ENCODE peak calls at places on chromosome 4, in eight cellular contexts. V is SK-N-SH, E is prostate gland, H is breast epithelium, U is stomach, Y is Panc1, P is GM12878, O is HCT116. X is an unnamed sample.
A peak's percentile ranks its signal among the peaks of the same experiment; 100 is the strongest.

GRCh38 chr4:83535945-83536648 is at the start of gene GPAT3:
- DNase-seq in V (peak; percentile 22), E (peak; percentile 75), H (peak; percentile 73), U (peak; percentile 87), Y (peak; percentile 54), P (no peak), O (peak; percentile 75), X (no peak)

GRCh38 chr4:71389149-71389840 is 50.5 kb downstream of the SLC4A4 start:
- DNase-seq in V (no peak), E (peak; percentile 62), H (no peak), U (peak; percentile 72), Y (no peak), P (no peak), O (no peak), X (no peak)

GRCh38 chr4:114607086-114607485 is 8.5 kb downstream of the UGT8 start:
- DNase-seq in V (no peak), E (no peak), H (no peak), U (no peak), Y (no peak), P (no peak), O (no peak), X (no peak)

GRCh38 chr4:2337896-2338295 is 76.0 kb upstream of the MXD4 start:
- DNase-seq in V (no peak), E (no peak), H (peak; percentile 27), U (peak; percentile 23), Y (no peak), P (no peak), O (no peak), X (no peak)

GRCh38 chr4:108008721-108009120 is 19.0 kb downstream of the HADH start:
- DNase-seq in V (no peak), E (no peak), H (no peak), U (no peak), Y (peak; percentile 25), P (no peak), O (no peak), X (no peak)

GRCh38 chr4:158824425-158825274 is 55.8 kb downstream of the FNIP2 start:
- DNase-seq in V (peak; percentile 32), E (no peak), H (no peak), U (peak; percentile 61), Y (no peak), P (no peak), O (no peak), X (no peak)

GRCh38 chr4:39062499-39062898 is 467 bp downstream of the KLHL5 start:
- DNase-seq in V (peak; percentile 28), E (no peak), H (no peak), U (no peak), Y (no peak), P (no peak), O (no peak), X (no peak)

GRCh38 chr4:183249854-183250253 is 70.2 kb downstream of the CLDN22 start:
- DNase-seq in V (peak; percentile 57), E (no peak), H (no peak), U (no peak), Y (no peak), P (no peak), O (no peak), X (no peak)

DNA sequence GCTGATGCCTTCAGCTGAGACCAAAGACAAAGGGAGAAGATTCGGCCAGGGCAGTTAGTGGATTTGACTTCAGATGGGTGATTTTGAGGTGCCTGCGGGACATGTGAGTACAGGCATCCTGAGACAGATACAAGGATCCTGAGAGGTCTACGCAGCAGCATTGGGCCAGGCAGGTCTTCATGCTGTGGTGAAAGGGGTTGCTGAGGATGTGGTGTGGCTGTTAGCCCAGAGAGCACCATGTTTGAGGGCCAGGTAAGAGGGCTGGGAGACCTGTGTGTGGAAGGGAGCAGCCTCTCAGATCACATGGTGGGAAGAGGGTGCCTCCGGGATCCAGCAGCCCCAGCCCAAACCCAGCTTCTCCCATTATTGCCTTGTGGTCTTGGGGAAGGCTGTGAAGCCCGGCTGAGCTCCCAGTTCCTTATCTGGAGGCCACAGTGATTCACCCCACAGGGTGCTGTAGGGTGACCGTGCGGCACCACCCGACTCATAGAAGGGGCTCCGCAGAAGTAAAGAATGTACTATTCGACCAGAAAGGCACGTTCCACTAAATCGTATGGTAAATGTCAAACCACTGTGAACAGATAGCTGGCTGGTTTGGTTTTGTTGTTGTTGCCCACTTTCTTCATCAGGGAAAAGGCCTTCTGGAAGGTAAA is 27.7 kb upstream of the TADA2B start:
- DNase-seq in V (no peak), E (no peak), H (no peak), U (no peak), Y (no peak), P (no peak), O (no peak), X (no peak)
- H3K36me3 ChIP-seq in V (peaks cover 39% of the 10 kb centered on the region), E (no peaks in the 10 kb centered on the region), H (peaks cover 5% of the 10 kb centered on the region), U (peaks cover 100% of the 10 kb centered on the region), Y (peaks cover 8% of the 10 kb centered on the region), P (peaks cover 26% of the 10 kb centered on the region), O (peaks cover 39% of the 10 kb centered on the region), X (peaks cover 3% of the 10 kb centered on the region)

GRCh38 chr4:141019772-141020171 is 113.5 kb downstream of the RNF150 start:
- DNase-seq in V (no peak), E (no peak), H (no peak), U (no peak), Y (no peak), P (no peak), O (no peak), X (no peak)
- TF ChIP-seq POLR2AphosphoS5 in V (no peak), E (no peak), H (no peak), U (no peak), Y (no peak), P (no peak), O (no peak), X (no peak)

GRCh38 chr4:15457401-15458201 is 12.1 kb upstream of the CC2D2A start:
- DNase-seq in V (peak; percentile 32), E (no peak), H (no peak), U (no peak), Y (no peak), P (peak; percentile 20), O (no peak), X (peak; percentile 34)
- H3K36me3 ChIP-seq in V (no peaks in the 10 kb centered on the region), E (no peaks in the 10 kb centered on the region), H (no peaks in the 10 kb centered on the region), U (no peaks in the 10 kb centered on the region), Y (no peaks in the 10 kb centered on the region), P (no peaks in the 10 kb centered on the region), O (no peaks in the 10 kb centered on the region), X (no peaks in the 10 kb centered on the region)

DNA sequence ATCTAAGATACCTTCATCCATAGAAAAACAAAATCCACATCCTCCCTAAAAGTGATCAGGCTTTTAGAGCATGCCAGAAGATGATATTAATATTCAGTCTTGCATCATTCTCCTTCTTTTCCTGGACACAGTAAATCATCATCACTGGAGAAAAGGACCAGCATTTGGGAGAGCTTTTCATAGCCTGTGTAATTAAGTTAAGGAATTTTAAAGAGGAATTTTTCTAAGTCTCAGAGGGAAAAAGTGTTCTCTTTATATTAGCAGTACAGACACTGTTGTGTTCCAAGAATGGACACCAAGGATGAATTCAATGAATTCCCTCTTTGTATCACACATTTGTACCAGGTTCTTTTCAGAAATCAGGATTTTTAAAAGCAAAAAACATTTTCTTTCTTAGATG is 665 bp downstream of the SCRG1 start:
- DNase-seq in V (no peak), E (no peak), H (no peak), U (no peak), Y (no peak), P (no peak), O (no peak), X (no peak)
- TF ChIP-seq POLR2AphosphoS5 in V (no peak), E (no peak), H (no peak), U (no peak), Y (no peak), P (no peak), O (no peak), X (no peak)

GRCh38 chr4:10098770-10099139 is 17.8 kb downstream of the WDR1 start:
- DNase-seq in V (no peak), E (no peak), H (no peak), U (no peak), Y (no peak), P (no peak), O (peak; percentile 41), X (no peak)
- H3K36me3 ChIP-seq in V (peaks cover 44% of the 10 kb centered on the region), E (peaks cover 14% of the 10 kb centered on the region), H (no peaks in the 10 kb centered on the region), U (peaks cover 100% of the 10 kb centered on the region), Y (peaks cover 2% of the 10 kb centered on the region), P (peaks cover 86% of the 10 kb centered on the region), O (peaks cover 59% of the 10 kb centered on the region), X (peaks cover 9% of the 10 kb centered on the region)

GRCh38 chr4:76074995-76075600 is 589 bp downstream of the ART3 start:
- DNase-seq in V (no peak), E (no peak), H (no peak), U (no peak), Y (no peak), P (no peak), O (no peak), X (peak; percentile 83)

GRCh38 chr4:76074468-76074867 is at the start of gene ART3:
- DNase-seq in V (no peak), E (no peak), H (no peak), U (no peak), Y (no peak), P (no peak), O (no peak), X (no peak)

GRCh38 chr4:76072760-76073159 is 1.7 kb upstream of the ART3 start:
- DNase-seq in V (no peak), E (no peak), H (no peak), U (no peak), Y (no peak), P (no peak), O (no peak), X (no peak)

GRCh38 chr4:76083386-76083785 is 8.9 kb downstream of the ART3 start:
- DNase-seq in V (no peak), E (no peak), H (no peak), U (no peak), Y (no peak), P (no peak), O (no peak), X (no peak)

DNA sequence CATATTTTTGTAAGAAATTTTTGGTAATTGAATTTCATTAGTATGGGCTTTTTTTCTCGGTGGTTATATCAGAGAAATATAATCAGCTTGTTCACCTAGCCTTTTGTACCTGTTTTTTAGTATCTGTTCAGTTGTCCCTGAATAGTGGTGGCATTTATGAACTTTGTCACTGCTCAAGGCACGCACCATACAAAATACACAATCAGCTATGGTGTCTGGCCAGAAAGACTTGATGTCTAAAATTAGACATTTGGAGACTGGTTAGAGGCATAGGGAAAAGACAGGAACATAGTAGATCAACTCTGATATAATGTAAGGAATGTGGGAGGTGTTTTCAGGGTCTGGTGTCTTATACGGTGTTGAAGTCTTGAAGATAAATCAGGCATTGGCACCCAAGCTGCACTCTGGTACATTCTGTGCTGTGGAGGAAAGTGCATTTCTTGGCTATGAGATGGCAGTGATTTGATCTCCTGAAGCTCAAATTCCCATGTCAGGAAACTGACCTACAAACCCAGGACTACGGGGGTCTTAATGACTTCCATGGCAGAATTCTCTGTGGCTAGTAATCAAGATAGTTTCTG is 3.6 kb downstream of the ART3 start:
- DNase-seq in V (no peak), E (no peak), H (no peak), U (no peak), Y (no peak), P (no peak), O (no peak), X (no peak)
- TF ChIP-seq POLR2AphosphoS5 in V (no peak), E (peak; percentile 14), H (no peak), U (no peak), Y (no peak), P (no peak), O (no peak), X (no peak)